ENCODE peak calls at places on chromosomes 1 and 21, in four cellular contexts. L is K562, Y is GM12878, I is H1. Z is an unnamed sample.

GRCh38 chr1:168550971-168551370 is 7.2 kb upstream of the XCL2 start:
- DNase-seq in Y (no peak), I (no peak), L (no peak), Z (no peak)

GRCh38 chr1:238606457-238606856 is 715.7 kb upstream of the ZP4 start:
- DNase-seq in Y (no peak), I (no peak), L (no peak), Z (no peak)

GRCh38 chr1:176450526-176450925 is 12.4 kb upstream of the PAPPA2 start:
- DNase-seq in Y (no peak), L (no peak), I (no peak), Z (no peak)

GRCh38 chr1:20183876-20184275 is 2.0 kb upstream of the UBXN10 start:
- DNase-seq in L (no peak), Y (no peak), I (no peak), Z (no peak)

GRCh38 chr21:45575304-45575992 is 33.2 kb upstream of the SLC19A1 start:
- DNase-seq in Y (no peak), L (no peak), I (no peak), Z (no peak)

GRCh38 chr1:22660716-22661241 is 7.7 kb downstream of the C1QB start:
- DNase-seq in L (no peak), I (no peak), Y (no peak), Z (no peak)

GRCh38 chr1:4460651-4461050 is 193.8 kb upstream of the AJAP1 start:
- DNase-seq in L (no peak), I (no peak), Y (no peak), Z (no peak)

GRCh38 chr1:186722711-186723309 is 42.6 kb upstream of the PTGS2 start:
- DNase-seq in L (peak), I (no peak), Y (no peak), Z (peak)

GRCh38 chr1:42979888-42980800 is 21.5 kb upstream of the SLC2A1 start:
- DNase-seq in Y (no peak), L (no peak), I (no peak), Z (no peak)

GRCh38 chr1:180353930-180354329 is 123.9 kb downstream of the LHX4 start:
- DNase-seq in I (peak), Y (no peak), L (no peak), Z (no peak)

GRCh38 chr1:166166701-166167394 is at the start of gene FAM78B:
- DNase-seq in Y (peak), L (peak), I (no peak), Z (peak)

DNA sequence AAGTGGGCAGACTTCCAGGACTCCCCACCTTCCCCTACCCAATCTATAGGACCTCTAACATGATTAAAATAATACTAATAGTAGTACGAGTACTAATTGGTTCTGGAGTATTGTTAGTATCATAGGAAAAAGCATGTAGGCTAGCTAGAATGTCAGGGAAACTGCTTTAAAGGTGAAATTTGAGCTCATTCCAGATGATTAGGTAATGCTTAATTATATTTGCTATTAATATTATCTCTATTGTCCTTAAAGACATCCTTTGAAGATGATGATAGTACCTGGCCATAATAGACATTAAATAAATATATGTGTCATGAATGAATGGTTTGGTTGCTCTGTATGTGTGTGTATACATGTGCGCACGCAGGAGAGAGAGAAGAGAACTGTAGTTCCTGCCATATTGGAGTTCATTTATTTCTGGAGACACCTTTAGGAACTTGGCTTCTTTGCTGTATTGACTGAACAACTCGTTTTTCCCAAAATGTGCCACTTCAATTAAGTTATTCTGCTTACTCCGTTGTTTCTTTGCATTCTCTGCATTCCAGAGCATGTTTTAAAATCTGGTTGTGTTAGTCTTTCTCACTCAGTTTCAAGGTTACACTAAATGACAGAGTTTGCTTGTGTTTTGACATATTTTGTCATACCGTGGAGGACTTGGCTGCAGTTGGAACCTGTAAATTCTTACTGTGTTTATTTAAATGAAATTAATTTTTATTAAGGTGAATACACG is 117.1 kb downstream of the OSBPL9 start:
- DNase-seq in Y (no peak), L (no peak), I (no peak), Z (no peak)
- TF ChIP-seq EGR1 in Y (no peak), L (no peak), I (no peak), Z (no peak)

GRCh38 chr21:46618738-46619369 is 14.0 kb upstream of the S100B start:
- DNase-seq in I (no peak), L (no peak), Y (no peak), Z (no peak)

GRCh38 chr21:46620846-46621245 is 14.6 kb upstream of the PRMT2 start:
- DNase-seq in L (no peak), Y (no peak), I (no peak), Z (no peak)

GRCh38 chr21:46619846-46620245 is 15.0 kb upstream of the S100B start:
- DNase-seq in Y (no peak), I (no peak), L (no peak), Z (no peak)

GRCh38 chr21:46616656-46617055 is 11.8 kb upstream of the S100B start:
- DNase-seq in Y (no peak), I (no peak), L (no peak), Z (no peak)

DNA sequence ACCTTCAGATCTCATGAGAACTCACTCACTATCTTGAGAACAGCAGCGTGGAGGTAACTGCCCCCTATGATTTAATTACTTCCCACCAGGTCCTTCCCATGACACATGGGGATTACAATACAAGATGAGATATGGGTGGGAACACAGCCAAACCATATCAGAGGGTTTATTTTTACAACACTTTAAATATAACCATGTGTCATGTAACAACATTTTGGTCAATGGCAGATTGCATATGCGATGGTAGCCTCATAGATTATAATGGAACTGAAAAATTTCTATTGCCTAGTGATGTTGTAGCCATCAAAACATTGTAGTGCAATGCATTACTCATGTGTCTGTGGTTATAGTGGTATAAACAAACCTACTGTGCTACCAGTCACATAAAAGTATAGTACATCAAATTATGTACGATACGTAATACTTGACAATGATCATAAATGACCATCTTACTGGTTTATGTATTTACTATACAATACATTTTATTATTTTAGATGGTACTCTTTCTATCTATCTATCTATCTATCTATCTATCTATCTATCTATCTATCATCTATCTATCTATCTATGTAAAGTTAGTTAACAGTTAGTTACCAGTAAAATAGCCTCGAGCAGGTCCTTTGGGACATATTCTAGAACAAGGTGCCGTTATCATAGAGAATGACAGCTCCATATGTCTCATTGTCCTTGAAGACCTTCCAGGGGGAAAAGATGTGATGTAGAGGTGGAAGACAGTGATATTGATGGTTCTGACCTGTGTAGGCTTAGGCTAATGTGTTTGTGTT is 12.6 kb upstream of the S100B start:
- DNase-seq in L (no peak), Y (no peak), I (no peak), Z (no peak)
- TF ChIP-seq EGR1 in L (no peak), Y (no peak), I (no peak), Z (no peak)

GRCh38 chr1:237042467-237042891 is 495 bp downstream of the RYR2 start:
- DNase-seq in Y (no peak), L (no peak), I (no peak), Z (no peak)

GRCh38 chr1:237042892-237043576 is 1.1 kb downstream of the RYR2 start:
- DNase-seq in I (no peak), L (no peak), Y (no peak), Z (no peak)

GRCh38 chr1:237040823-237041222 is 1.2 kb upstream of the RYR2 start:
- DNase-seq in Y (no peak), I (no peak), L (no peak), Z (no peak)

GRCh38 chr1:237041461-237041794 is 556 bp upstream of the RYR2 start:
- DNase-seq in I (no peak), Y (no peak), L (no peak), Z (no peak)

DNA sequence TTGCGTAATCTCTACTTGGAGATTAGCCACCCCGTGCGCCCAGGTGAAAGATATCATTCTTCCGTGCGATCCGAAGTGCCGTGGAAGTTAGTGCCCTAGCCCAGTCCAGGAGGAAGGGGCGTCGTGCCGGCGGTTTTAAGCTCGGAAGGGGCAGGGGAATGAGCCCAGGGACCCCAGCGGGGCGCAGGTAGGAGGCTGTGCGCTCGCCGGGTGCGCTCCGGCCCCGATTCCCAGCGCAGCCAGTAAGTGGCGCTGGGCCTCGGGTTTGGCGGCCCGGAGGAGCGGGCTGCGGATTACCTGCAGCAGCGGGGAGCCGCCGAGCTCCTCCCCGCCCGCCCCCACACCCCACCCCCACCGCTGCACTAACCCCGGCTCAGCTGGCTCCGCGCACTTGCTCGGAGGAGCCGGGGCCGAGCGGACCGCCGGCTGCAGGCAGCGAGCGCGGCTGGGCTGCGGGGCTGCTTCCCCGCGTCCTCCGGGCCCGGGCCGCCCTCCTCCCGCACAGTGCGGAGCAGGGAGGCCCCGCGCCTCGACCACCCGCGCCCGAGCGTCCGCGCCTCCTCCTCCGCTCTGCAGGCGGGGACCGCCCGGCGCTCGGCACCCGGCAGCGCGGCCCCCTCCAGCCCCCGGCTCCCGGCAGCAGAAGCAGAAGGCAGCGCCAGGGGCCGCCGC is at the start of gene RYR2:
- DNase-seq in Y (no peak), L (no peak), I (peak), Z (no peak)
- TF ChIP-seq EGR1 in Y (no peak), L (no peak), I (peak), Z (no peak)

DNA sequence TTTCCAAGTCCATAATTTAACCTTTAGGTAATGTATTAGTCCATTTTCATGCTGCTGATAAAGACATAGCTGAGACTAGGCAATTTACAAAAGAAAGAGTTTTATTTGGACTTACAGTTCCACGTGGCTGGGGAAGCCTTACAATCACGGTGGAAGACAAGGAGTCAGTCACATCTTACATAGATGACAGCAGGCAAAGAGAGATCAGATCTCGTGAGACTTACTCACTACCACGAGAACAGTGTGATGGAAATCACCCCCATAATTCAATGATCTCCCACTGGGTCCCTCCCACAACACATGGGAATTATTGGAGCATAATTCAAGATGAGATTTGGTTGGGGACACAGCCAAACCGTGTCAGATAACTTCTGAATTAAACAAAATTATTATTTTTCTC is 44.0 kb downstream of the CNIH3 start:
- DNase-seq in I (no peak), L (no peak), Y (no peak), Z (no peak)
- TF ChIP-seq EGR1 in I (no peak), L (no peak), Y (no peak), Z (no peak)

DNA sequence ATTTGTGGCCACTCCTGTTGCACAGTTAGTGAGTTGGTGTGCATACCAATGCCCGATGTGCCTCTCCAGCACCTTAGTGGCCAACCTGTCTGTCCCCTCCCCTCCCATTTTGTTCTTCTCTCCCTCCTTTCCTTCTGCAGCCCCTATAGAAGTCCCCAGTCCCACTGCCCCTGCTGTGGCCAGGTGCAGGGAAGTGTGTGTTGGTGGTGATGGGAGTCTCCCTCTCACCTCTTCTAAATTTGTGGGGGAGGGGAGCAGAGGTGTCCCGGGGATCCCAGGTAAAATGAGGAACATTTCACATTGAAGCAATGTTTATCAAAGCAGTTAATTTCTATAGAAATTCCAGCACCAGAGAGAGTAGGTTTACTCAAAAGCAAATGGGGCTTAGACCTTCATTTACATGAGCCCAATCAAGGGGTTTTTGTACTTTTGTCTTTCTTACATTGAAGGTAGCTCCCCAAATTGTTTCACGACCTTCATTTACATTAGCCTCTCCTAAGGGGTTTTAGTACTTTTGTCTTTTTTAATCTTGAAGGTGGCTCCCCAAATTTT is 3.0 kb upstream of the C1orf21 start:
- DNase-seq in L (no peak), I (no peak), Y (no peak), Z (no peak)
- TF ChIP-seq EGR1 in L (no peak), I (no peak), Y (no peak), Z (no peak)

DNA sequence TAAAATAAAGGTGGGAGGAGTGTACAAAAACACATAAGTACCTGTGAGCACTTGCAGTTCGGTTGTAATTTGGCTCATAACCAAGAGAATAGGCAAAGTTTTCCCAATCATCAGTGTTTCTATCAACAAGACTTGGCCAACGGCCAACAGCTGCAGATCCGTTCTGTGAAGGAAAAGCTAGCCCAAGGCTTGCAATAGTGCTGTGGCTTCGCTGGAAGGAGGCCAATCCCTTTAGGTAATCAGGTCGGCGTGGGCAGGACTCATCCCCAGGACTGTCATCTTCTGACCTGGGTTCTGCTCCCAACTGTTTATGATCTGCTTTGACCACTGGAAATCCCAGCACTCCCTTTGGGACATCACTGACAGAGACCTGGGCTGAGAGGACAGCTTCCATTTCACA is 107.8 kb downstream of the LYST start:
- DNase-seq in I (no peak), Y (no peak), L (no peak), Z (no peak)
- TF ChIP-seq EGR1 in I (no peak), Y (no peak), L (no peak), Z (no peak)

GRCh38 chr1:2215329-2215728 is 12.8 kb upstream of the SKI start:
- DNase-seq in I (no peak), Y (no peak), L (no peak), Z (no peak)
- TF ChIP-seq EGR1 in I (no peak), Y (no peak), L (no peak), Z (no peak)

GRCh38 chr1:59898927-59899326 is 27.6 kb downstream of the CYP2J2 start:
- DNase-seq in I (no peak), L (no peak), Y (no peak), Z (no peak)
- TF ChIP-seq EGR1 in I (no peak), L (no peak), Y (no peak), Z (no peak)

DNA sequence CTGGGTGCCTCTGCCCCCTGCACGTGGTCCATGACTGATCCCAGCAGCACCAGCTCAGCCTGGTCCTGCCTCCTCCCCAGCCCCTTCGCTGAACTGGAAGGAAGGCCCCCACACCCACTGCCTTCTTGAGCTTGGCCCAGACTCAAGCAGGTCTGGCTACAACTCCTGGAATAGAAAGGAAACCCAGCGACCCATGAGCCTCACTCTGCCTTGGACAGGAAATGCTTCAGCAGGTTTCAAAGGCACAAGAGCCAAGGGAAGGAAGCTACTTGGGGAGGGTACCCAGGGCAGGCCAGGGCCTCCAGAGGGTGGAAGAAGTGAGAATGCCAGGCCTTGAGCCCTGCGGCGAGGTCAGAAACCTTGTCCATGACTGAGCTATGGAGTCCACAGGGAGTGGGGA is 35.9 kb upstream of the RD3 start:
- DNase-seq in L (no peak), I (no peak), Y (no peak), Z (no peak)
- TF ChIP-seq EGR1 in L (no peak), I (no peak), Y (no peak), Z (no peak)

Z was measured in HCT116.